ENCODE peak calls at places on chromosomes 5 and 9, in four cellular contexts. R is NCI-H460; D is stimulated activated CD4-positive, alpha-beta T cell treated with anti-CD3 and anti-CD28 coated beads, Interleukin-1b, Interleukin-23, amount 100 ng/mL, for 4 hours; P is BJ. B is an unnamed sample.
A peak's percentile ranks its signal among the peaks of the same experiment; 100 is the strongest.

GRCh38 chr9:132169672-132170392 is 8.0 kb downstream of the NTNG2 start:
- DNase-seq in R (peak; percentile 48), D (peak; percentile 50), P (no peak), B (no peak)

GRCh38 chr5:157431544-157432200 is 28.3 kb upstream of the NIPAL4 start:
- DNase-seq in R (peak; percentile 53), D (peak; percentile 26), P (peak; percentile 31), B (no peak)

GRCh38 chr9:108213516-108213915 is 642.3 kb downstream of the ACTL7B start:
- DNase-seq in R (no peak), D (no peak), P (no peak), B (no peak)

GRCh38 chr5:851076-851475 is 290 bp upstream of the ZDHHC11 start:
- DNase-seq in R (no peak), D (no peak), P (no peak), B (no peak)

GRCh38 chr9:134502261-134503211 is 139.1 kb upstream of the COL5A1 start:
- DNase-seq in R (no peak), D (no peak), P (peak; percentile 87), B (peak; percentile 79)

GRCh38 chr5:58548104-58548503 is 34.8 kb upstream of the RAB3C start:
- DNase-seq in R (no peak), D (no peak), P (no peak), B (no peak)

GRCh38 chr5:40594811-40595210 is 84.9 kb upstream of the PTGER4 start:
- DNase-seq in R (no peak), D (no peak), P (no peak), B (no peak)

GRCh38 chr9:21997480-21997879 is 2.9 kb downstream of the CDKN2B-AS1 start:
- DNase-seq in R (no peak), D (no peak), P (no peak), B (no peak)

GRCh38 chr9:87558606-87559005 is 60.9 kb downstream of the DAPK1 start:
- DNase-seq in R (no peak), D (no peak), P (no peak), B (no peak)

GRCh38 chr9:110115868-110116542 is 92.0 kb downstream of the C9orf152 start:
- DNase-seq in R (peak; percentile 24), D (no peak), P (no peak), B (no peak)

GRCh38 chr9:100112677-100113336 is 13.8 kb downstream of the INVS start:
- DNase-seq in R (no peak), D (no peak), P (no peak), B (no peak)

GRCh38 chr5:173451031-173451430 is 122.8 kb upstream of the STC2 start:
- DNase-seq in R (peak; percentile 54), D (no peak), P (no peak), B (no peak)

GRCh38 chr9:128683340-128684064 is 5.5 kb upstream of the SET start:
- DNase-seq in R (no peak), D (peak; percentile 5), P (no peak), B (no peak)

GRCh38 chr5:179801304-179802206 is 5.1 kb downstream of the MGAT4B start:
- DNase-seq in R (no peak), D (peak; percentile 84), P (no peak), B (no peak)

GRCh38 chr5:83474170-83474796 is 2.7 kb downstream of the VCAN start:
- DNase-seq in R (peak; percentile 37), D (no peak), P (peak; percentile 49), B (peak; percentile 47)

GRCh38 chr5:1728846-1729245 is 70.8 kb downstream of the MRPL36 start:
- DNase-seq in R (no peak), D (no peak), P (no peak), B (no peak)

GRCh38 chr5:174384509-174384947 is 339.0 kb downstream of the NSG2 start:
- DNase-seq in R (no peak), D (no peak), P (peak; percentile 38), B (no peak)

B was measured in brain pericyte.